ENCODE peak calls at places on chromosomes 13 and 19, in four cellular contexts. U is omental fat pad, M is LoVo, O is A673. V is an unnamed sample.

GRCh38 chr19:44696939-44697669 is 1.8 kb upstream of the CEACAM16 start:
- DNase-seq in M (no peak), U (no peak), O (no peak), V (peak)

GRCh38 chr19:35442091-35442490 is 6.0 kb upstream of the FFAR2 start:
- DNase-seq in M (no peak), O (no peak), U (no peak), V (no peak)

GRCh38 chr19:54369082-54369691 is 4.5 kb upstream of the LAIR1 start:
- DNase-seq in M (no peak), U (no peak), O (no peak), V (no peak)

GRCh38 chr13:59480857-59481256 is 682.9 kb downstream of the DIAPH3 start:
- DNase-seq in O (peak), U (no peak), M (no peak), V (no peak)

GRCh38 chr19:48370955-48371354 is 6.8 kb downstream of the SYNGR4 start:
- DNase-seq in O (no peak), U (no peak), M (no peak), V (no peak)

GRCh38 chr13:100675660-100676129 is 1.1 kb upstream of the TMTC4 start:
- DNase-seq in U (no peak), O (no peak), M (no peak), V (no peak)

GRCh38 chr13:25253702-25254101 is 33.6 kb downstream of the MTMR6 start:
- DNase-seq in M (peak), U (no peak), O (no peak), V (no peak)

GRCh38 chr19:57642396-57643046 is 9.6 kb downstream of the ZNF211 start:
- DNase-seq in M (no peak), O (no peak), U (no peak), V (no peak)

GRCh38 chr13:22757530-22758120 is 423.2 kb upstream of the SGCG start:
- DNase-seq in U (no peak), O (no peak), M (peak), V (no peak)

GRCh38 chr19:48991823-48992570 is 1.1 kb downstream of the GYS1 start:
- DNase-seq in M (peak), O (peak), U (peak), V (no peak)

GRCh38 chr19:15251749-15252397 is 19.6 kb upstream of the EPHX3 start:
- DNase-seq in M (no peak), U (peak), O (peak), V (no peak)

GRCh38 chr19:33492951-33493350 is 28.6 kb downstream of the PEPD start:
- DNase-seq in U (no peak), M (no peak), O (no peak), V (no peak)

GRCh38 chr13:102191951-102192461 is 209.8 kb downstream of the FGF14 start:
- DNase-seq in O (peak), M (no peak), U (no peak), V (no peak)

GRCh38 chr19:8194528-8195275 is 14.5 kb upstream of the CERS4 start:
- DNase-seq in U (no peak), O (no peak), M (no peak), V (no peak)

GRCh38 chr19:29872224-29872731 is 60.5 kb downstream of the CCNE1 start:
- DNase-seq in O (peak), M (no peak), U (no peak), V (no peak)

V was measured in SHP77 treated with DMSO at 0.1 percent for 48 hours.